ENCODE peak calls at places on chromosomes 12 and 14, in nine cellular contexts. R is brain microvascular endothelial cell; Y is uterus; L is BJ; U is H9; I is CD4-positive, alpha-beta T cell; P is heart left ventricle; W is sigmoid colon; V is HL-60. S is an unnamed sample. For H3K27me3, the result is how much of the 10 kb centered on the place peaks cover.

GRCh38 chr12:116525418-116526001 is 33.7 kb upstream of the MAP1LC3B2 start:
- DNase-seq in L (no peak), W (peak), Y (peak), V (no peak), I (no peak), P (no peak), R (peak), U (no peak), S (peak)

GRCh38 chr12:91774471-91774921 is 371.1 kb downstream of the BTG1 start:
- DNase-seq in Y (no peak), I (no peak), W (no peak), U (no peak), R (peak), V (no peak), L (peak), P (no peak), S (peak)

GRCh38 chr12:120453977-120454376 is 7.7 kb downstream of the GATC start:
- DNase-seq in P (no peak), L (no peak), V (peak), U (no peak), Y (no peak), R (no peak), W (no peak), I (no peak), S (peak)

GRCh38 chr14:32006267-32007110 is 70.6 kb upstream of the ARHGAP5 start:
- DNase-seq in R (no peak), I (no peak), U (no peak), W (no peak), P (no peak), Y (no peak), L (no peak), V (no peak), S (peak)

GRCh38 chr12:79897617-79898016 is 37.3 kb downstream of the PPP1R12A start:
- DNase-seq in V (no peak), W (no peak), U (no peak), L (peak), Y (no peak), R (peak), P (no peak), I (no peak), S (peak)

GRCh38 chr14:34081126-34081575 is 130.3 kb upstream of the EGLN3 start:
- DNase-seq in P (peak), Y (no peak), V (no peak), U (no peak), I (no peak), L (no peak), W (no peak), R (peak), S (peak)

GRCh38 chr12:80988986-80989385 is 51.3 kb upstream of the LIN7A start:
- DNase-seq in R (peak), U (no peak), I (no peak), Y (no peak), V (no peak), P (no peak), W (no peak), L (no peak), S (no peak)

GRCh38 chr12:104182144-104182543 is 33.4 kb upstream of the TXNRD1 start:
- DNase-seq in Y (peak), W (peak), I (no peak), R (peak), U (no peak), V (no peak), P (peak), L (peak), S (no peak)

GRCh38 chr12:96094201-96094600 is 58.8 kb upstream of the LTA4H start:
- DNase-seq in L (no peak), Y (no peak), I (no peak), V (peak), U (peak), W (no peak), P (peak), R (peak), S (peak)

GRCh38 chr12:113056631-113057488 is at the start of gene DTX1:
- DNase-seq in U (no peak), Y (no peak), I (no peak), P (peak), L (no peak), R (no peak), W (no peak), V (no peak), S (no peak)

GRCh38 chr12:110582286-110583136 is 607 bp downstream of the PPTC7 start:
- DNase-seq in Y (peak), P (peak), U (peak), V (peak), W (peak), I (peak), L (no peak), R (no peak), S (peak)

GRCh38 chr14:79712302-79712950 is 498.9 kb downstream of the DIO2 start:
- DNase-seq in R (peak), L (no peak), V (no peak), U (no peak), I (no peak), P (no peak), Y (no peak), W (no peak), S (peak)

DNA sequence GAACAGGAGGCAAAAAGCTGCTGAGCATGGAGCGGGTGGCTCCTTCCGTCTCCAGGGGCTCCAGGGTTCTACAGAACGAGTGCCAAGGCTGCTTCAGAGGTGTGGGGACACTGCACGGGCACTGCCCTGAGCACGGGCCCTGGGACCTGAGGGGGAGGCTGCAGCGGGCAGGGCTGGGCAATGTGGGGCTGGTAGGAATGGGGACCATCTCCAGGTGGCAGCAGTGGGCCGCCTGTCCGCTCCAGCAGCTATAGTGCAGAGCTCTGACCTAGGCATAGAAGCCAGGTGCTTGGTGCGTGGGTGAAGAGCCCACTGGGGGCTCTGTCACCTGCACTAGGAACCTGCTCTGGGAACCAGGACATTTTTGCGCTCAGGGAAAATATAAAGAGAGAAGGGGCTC is 22.3 kb downstream of the HDAC7 start:
- DNase-seq in W (no peak), R (no peak), I (no peak), Y (no peak), P (no peak), L (no peak), U (peak), V (peak), S (no peak)
- TF ChIP-seq CTCF in W (peak), R (peak), I (peak), Y (no peak), P (peak), L (peak), U (peak), V (peak), S (peak)

GRCh38 chr14:67607646-67608045 is 7.6 kb upstream of the PIGH start:
- DNase-seq in U (no peak), I (no peak), W (no peak), R (no peak), L (no peak), Y (no peak), V (no peak), P (no peak), S (no peak)

GRCh38 chr14:67602995-67603545 is 3.0 kb upstream of the PIGH start:
- DNase-seq in R (no peak), P (no peak), I (no peak), V (no peak), U (no peak), W (no peak), Y (no peak), L (no peak), S (peak)

GRCh38 chr14:67599698-67600561 is at the start of gene PIGH:
- DNase-seq in P (peak), Y (peak), L (peak), I (peak), U (peak), R (peak), V (peak), W (peak), S (peak)

GRCh38 chr14:67602071-67602470 is 2.0 kb upstream of the PIGH start:
- DNase-seq in Y (no peak), P (no peak), R (no peak), I (no peak), W (no peak), U (no peak), L (no peak), V (no peak), S (no peak)
- H3K27me3 ChIP-seq in Y (under half), P (under half), R (under half), I (under half), W (under half), U (under half), L (under half), V (under half), S (under half)

GRCh38 chr14:105485720-105486332 is 860 bp upstream of the CRIP1 start:
- DNase-seq in V (peak), I (peak), P (no peak), R (no peak), W (no peak), U (peak), L (no peak), Y (no peak), S (no peak)
- TF ChIP-seq CTCF in V (peak), I (no peak), P (peak), R (peak), W (no peak), U (peak), L (peak), Y (no peak), S (no peak)

GRCh38 chr14:53603994-53604393 is 352.6 kb downstream of the BMP4 start:
- DNase-seq in V (no peak), R (no peak), P (no peak), L (no peak), U (no peak), I (no peak), Y (no peak), W (no peak), S (no peak)
- H3K27me3 ChIP-seq in V (under half), R (under half), P (under half), L (under half), U (under half), I (under half), Y (under half), W (under half), S (under half)

GRCh38 chr14:35653045-35653444 is 119.1 kb downstream of the INSM2 start:
- DNase-seq in R (no peak), L (no peak), U (no peak), Y (no peak), P (no peak), W (no peak), I (no peak), V (no peak), S (no peak)
- TF ChIP-seq CTCF in R (no peak), L (no peak), U (no peak), Y (no peak), P (no peak), W (no peak), I (no peak), V (no peak), S (no peak)

GRCh38 chr14:105905456-105905855 is 379.1 kb downstream of the TMEM121 start:
- DNase-seq in Y (no peak), I (no peak), P (no peak), U (no peak), W (no peak), R (no peak), L (no peak), V (no peak), S (no peak)
- H3K27me3 ChIP-seq in Y (under half), I (under half), P (under half), U (under half), W (under half), R (under half), L (under half), V (under half), S (under half)

GRCh38 chr14:61196792-61197191 is 84.3 kb downstream of the TMEM30B start:
- DNase-seq in R (no peak), Y (no peak), V (no peak), I (no peak), W (no peak), U (no peak), L (no peak), P (no peak), S (peak)
- TF ChIP-seq CTCF in R (peak), Y (no peak), V (no peak), I (no peak), W (no peak), U (peak), L (no peak), P (no peak), S (peak)

GRCh38 chr12:114697741-114698565 is 14.0 kb upstream of the TBX3 start:
- DNase-seq in L (no peak), W (no peak), V (no peak), P (no peak), U (peak), R (no peak), Y (no peak), I (no peak), S (no peak)

GRCh38 chr12:114694436-114695304 is 10.7 kb upstream of the TBX3 start:
- DNase-seq in U (no peak), I (no peak), R (no peak), V (no peak), Y (no peak), W (no peak), L (no peak), P (no peak), S (peak)

GRCh38 chr12:114695305-114695592 is 11.3 kb upstream of the TBX3 start:
- DNase-seq in V (no peak), U (no peak), R (no peak), I (no peak), Y (no peak), W (no peak), P (no peak), L (no peak), S (no peak)

GRCh38 chr12:114697246-114697716 is 13.3 kb upstream of the TBX3 start:
- DNase-seq in R (no peak), V (no peak), P (no peak), W (no peak), I (no peak), Y (no peak), U (no peak), L (no peak), S (no peak)

DNA sequence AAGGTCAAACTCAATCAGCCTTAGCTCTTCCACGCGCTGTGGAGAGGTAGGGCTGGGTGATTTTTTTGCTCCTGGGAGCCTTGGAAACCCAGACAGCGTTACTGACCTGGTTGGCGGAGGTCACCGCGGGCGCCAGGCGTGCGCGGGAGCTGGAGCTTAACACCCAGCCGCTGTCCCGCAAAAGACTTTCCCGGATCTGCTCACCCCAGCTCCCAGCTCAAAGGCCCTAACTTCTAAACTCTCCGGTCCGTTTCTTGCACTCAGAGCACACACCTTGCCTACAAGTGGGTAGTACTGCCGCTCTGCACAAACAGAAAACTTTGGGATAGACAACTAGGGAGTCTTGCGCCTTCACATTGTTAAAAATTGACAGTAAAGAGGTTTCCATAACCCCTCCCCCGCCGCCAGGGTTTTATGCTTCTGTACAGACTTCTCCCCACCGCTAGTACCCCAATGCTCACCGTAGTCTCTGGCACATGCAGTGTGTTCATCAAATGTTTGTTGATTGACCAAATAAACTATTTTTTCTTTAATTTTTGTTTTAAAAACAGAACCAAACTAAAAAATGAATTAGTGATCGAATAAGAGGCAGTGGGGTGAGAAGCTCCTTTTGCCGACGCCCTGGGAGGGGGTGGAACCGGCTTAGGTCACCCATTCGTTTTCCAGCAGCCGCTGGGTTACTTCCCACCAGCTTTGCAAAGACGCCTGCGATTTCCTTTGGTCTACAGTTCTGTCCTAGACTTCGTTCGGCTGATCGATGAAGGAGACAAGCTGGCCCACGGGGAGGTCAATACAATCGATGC is 12.7 kb upstream of the TBX3 start:
- DNase-seq in I (no peak), P (no peak), Y (no peak), V (no peak), R (no peak), U (peak), W (no peak), L (no peak), S (no peak)
- H3K27me3 ChIP-seq in I (half or more), P (half or more), Y (under half), V (half or more), R (half or more), U (half or more), W (half or more), L (under half), S (under half)

GRCh38 chr12:107917912-107918800 is 143.7 kb downstream of the ASCL4 start:
- DNase-seq in W (no peak), U (peak), I (no peak), V (peak), Y (no peak), P (no peak), L (no peak), R (peak), S (peak)
- TF ChIP-seq CTCF in W (peak), U (peak), I (no peak), V (peak), Y (peak), P (peak), L (peak), R (peak), S (peak)

GRCh38 chr14:104563742-104564615 is 15.6 kb upstream of the C14orf180 start:
- DNase-seq in R (peak), Y (peak), I (peak), P (peak), V (peak), W (peak), U (peak), L (no peak), S (peak)

GRCh38 chr14:104563191-104563741 is 16.3 kb upstream of the C14orf180 start:
- DNase-seq in W (no peak), Y (no peak), P (no peak), L (no peak), U (no peak), V (no peak), I (no peak), R (no peak), S (no peak)

GRCh38 chr14:104562606-104563005 is 17.0 kb upstream of the C14orf180 start:
- DNase-seq in V (no peak), W (no peak), U (no peak), I (no peak), Y (no peak), L (no peak), R (no peak), P (peak), S (no peak)

GRCh38 chr14:104567141-104567956 is 12.2 kb upstream of the C14orf180 start:
- DNase-seq in Y (no peak), R (no peak), L (no peak), W (no peak), I (no peak), V (no peak), U (no peak), P (no peak), S (no peak)

GRCh38 chr14:104564744-104565679 is 14.6 kb upstream of the C14orf180 start:
- DNase-seq in P (no peak), Y (no peak), R (no peak), L (no peak), W (no peak), I (no peak), V (no peak), U (no peak), S (no peak)
- H3K27me3 ChIP-seq in P (under half), Y (under half), R (under half), L (under half), W (under half), I (under half), V (under half), U (under half), S (under half)